ENCODE peak calls at places on chromosome 16, in five cellular contexts. D, X, Q, H and L are unnamed samples.
A peak's percentile ranks its signal among the peaks of the same experiment; 100 is the strongest.

GRCh38 chr16:70695351-70696070 is 9.7 kb upstream of the MTSS2 start:
- DNase-seq in D (no peak), X (peak; percentile 77), Q (peak; percentile 36), H (no peak), L (peak; percentile 39)

GRCh38 chr16:82630688-82631087 is 3.9 kb downstream of the CDH13 start:
- DNase-seq in D (no peak), X (no peak), Q (peak; percentile 56), H (no peak), L (no peak)

GRCh38 chr16:54545890-54546476 is 259.4 kb upstream of the IRX3 start:
- DNase-seq in D (no peak), X (no peak), Q (no peak), H (no peak), L (no peak)

GRCh38 chr16:9755076-9755475 is 427.2 kb downstream of the GRIN2A start:
- DNase-seq in D (no peak), X (peak; percentile 75), Q (no peak), H (no peak), L (peak; percentile 72)

GRCh38 chr16:1677339-1677738 is 740 bp upstream of the JPT2 start:
- DNase-seq in D (no peak), X (no peak), Q (no peak), H (no peak), L (no peak)

GRCh38 chr16:12614662-12615278 is 188.9 kb downstream of the CPPED1 start:
- DNase-seq in D (no peak), X (no peak), Q (no peak), H (no peak), L (no peak)

GRCh38 chr16:77971306-77972131 is 50.8 kb upstream of the CLEC3A start:
- DNase-seq in D (peak; percentile 82), X (peak; percentile 86), Q (peak; percentile 78), H (peak; percentile 91), L (peak; percentile 61)

GRCh38 chr16:89383095-89384003 is 107.0 kb downstream of the ANKRD11 start:
- DNase-seq in D (no peak), X (peak; percentile 88), Q (peak; percentile 69), H (peak; percentile 70), L (peak; percentile 66)

GRCh38 chr16:81521141-81521626 is 76.6 kb downstream of the CMIP start:
- DNase-seq in D (no peak), X (peak; percentile 49), Q (no peak), H (no peak), L (no peak)

GRCh38 chr16:23587726-23588125 is 8.4 kb downstream of the NDUFAB1 start:
- DNase-seq in D (no peak), X (peak; percentile 26), Q (peak; percentile 15), H (no peak), L (no peak)

GRCh38 chr16:67399218-67399733 is 6.0 kb upstream of the TPPP3 start:
- DNase-seq in D (peak; percentile 49), X (peak; percentile 69), Q (peak; percentile 50), H (peak; percentile 84), L (no peak)

GRCh38 chr16:12458591-12459400 is 344.9 kb downstream of the CPPED1 start:
- DNase-seq in D (no peak), X (no peak), Q (no peak), H (no peak), L (peak; percentile 20)

GRCh38 chr16:49474741-49475140 is 101.1 kb downstream of the C16orf78 start:
- DNase-seq in D (no peak), X (no peak), Q (no peak), H (no peak), L (no peak)
- H2BK5ac ChIP-seq in D (peak overlapping the region; percentile 60), X (no peak overlapping the region), Q (no peak overlapping the region), H (no peak overlapping the region), L (no peak overlapping the region)

GRCh38 chr16:61611847-61612491 is 424.3 kb downstream of the CDH8 start:
- DNase-seq in D (no peak), X (no peak), Q (no peak), H (no peak), L (no peak)
- H3K23ac ChIP-seq in D (no peak overlapping the region), X (no peak overlapping the region), Q (no peak overlapping the region), H (no peak overlapping the region), L (no peak overlapping the region)

GRCh38 chr16:73066321-73066926 is 18.5 kb upstream of the ZFHX3 start:
- DNase-seq in D (no peak), X (no peak), Q (no peak), H (no peak), L (no peak)

GRCh38 chr16:73065617-73066313 is 17.8 kb upstream of the ZFHX3 start:
- DNase-seq in D (no peak), X (peak; percentile 60), Q (peak; percentile 34), H (peak; percentile 48), L (no peak)

GRCh38 chr16:73067671-73068545 is 20.0 kb upstream of the ZFHX3 start:
- DNase-seq in D (no peak), X (no peak), Q (no peak), H (no peak), L (no peak)

GRCh38 chr16:73068546-73069401 is 20.8 kb upstream of the ZFHX3 start:
- DNase-seq in D (no peak), X (no peak), Q (peak; percentile 97), H (no peak), L (peak; percentile 52)

DNA sequence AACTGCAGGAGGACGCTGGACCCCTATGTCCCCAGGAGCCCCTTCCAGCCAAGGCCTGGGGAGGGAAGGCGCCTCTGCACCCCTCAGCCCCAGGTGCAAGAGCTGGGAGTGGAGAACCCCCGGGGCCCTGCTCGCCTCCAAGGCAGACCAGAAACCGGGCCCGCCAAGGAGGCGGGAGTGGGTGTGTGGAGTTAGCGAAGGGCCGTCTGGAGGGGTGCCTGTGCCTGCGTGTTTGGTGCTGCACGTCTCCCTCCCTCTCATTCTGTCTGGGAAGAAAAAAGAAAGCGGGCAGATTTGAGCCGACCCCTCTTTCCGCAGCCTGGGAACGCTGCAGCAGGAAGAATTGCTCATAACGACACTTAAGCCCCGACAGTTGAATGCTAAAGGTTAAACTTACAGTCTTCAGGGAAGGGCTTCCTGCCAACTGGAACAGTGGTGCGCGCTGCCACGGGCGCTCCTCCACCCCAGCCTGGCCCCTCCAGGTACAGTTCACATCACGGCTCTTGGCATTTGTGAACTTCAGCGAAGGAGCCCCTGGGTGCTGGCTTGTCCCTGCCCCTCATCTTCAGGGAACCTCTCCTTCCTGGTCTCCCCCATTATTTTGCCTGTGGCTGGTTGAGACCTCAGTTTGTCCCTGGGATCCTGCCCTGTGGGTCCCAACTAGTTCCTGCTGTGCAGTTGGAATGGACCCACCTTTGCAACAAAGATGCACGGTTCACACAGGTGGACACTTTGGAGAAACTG is 19.2 kb upstream of the ZFHX3 start:
- DNase-seq in D (no peak), X (no peak), Q (peak; percentile 82), H (no peak), L (no peak)
- H2BK5ac ChIP-seq in D (no peak overlapping the region), X (no peak overlapping the region), Q (no peak overlapping the region), H (no peak overlapping the region), L (no peak overlapping the region)

DNA sequence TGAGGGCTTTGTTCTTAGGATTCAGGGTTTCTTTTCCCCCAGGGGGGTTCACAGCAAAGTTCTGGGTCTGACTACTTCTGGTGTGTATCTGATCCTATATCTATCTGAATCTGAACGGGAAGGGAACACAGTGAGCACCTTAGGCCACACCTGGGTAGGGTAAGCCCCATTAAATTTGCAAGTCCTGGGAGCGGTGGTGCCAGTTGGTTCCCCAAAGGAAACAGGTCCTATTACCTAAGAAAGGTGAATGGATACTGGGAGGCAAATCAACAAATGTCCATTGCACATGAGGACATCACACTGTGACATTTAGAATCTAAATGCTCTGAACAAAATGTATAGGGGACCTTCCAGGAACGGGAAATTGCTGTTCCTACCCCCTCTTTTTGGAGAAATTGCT is 54.6 kb downstream of the BMERB1 start:
- DNase-seq in D (no peak), X (no peak), Q (no peak), H (no peak), L (no peak)
- H3K23ac ChIP-seq in D (no peak overlapping the region), X (no peak overlapping the region), Q (no peak overlapping the region), H (no peak overlapping the region), L (no peak overlapping the region)

GRCh38 chr16:56989988-56990387 is 631 bp downstream of the NLRC5 start:
- DNase-seq in D (no peak), X (no peak), Q (no peak), H (no peak), L (no peak)
- H2BK5ac ChIP-seq in D (no peak overlapping the region), X (no peak overlapping the region), Q (no peak overlapping the region), H (no peak overlapping the region), L (no peak overlapping the region)

DNA sequence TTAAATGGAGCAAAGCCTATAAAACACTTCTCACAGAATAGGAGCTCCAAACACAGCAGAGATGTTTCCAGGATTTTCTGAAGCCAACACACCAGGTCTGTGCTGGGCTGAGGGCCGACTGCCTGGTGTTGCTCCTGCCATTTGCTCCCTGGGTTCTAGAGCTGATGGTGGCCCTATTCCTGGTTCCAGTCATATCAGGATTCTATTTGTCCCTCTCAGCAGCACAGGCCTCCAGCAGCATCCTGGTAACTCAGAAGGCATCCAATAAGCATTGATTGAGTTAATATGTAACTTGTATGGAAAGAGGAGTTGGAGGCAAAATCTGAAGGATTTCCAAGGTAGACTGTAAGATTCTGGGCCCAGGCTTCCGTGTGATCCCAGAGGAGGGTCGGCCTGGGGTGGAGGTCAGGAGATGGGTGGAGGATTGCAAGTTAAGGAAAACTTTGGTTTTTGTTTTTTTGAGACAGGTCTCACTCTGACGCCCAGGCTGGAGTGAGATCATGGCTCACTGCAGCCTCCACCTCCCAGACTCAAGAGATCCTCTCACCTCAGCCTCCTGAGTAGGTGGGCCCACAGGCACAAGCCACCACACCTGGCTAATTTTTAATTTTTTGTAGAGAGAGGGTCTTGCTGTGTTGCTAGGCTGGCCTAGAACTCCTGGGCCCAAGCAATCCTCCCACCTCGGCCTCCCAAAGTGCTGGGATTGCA is 5.7 kb downstream of the NUPR1 start:
- DNase-seq in D (no peak), X (no peak), Q (no peak), H (no peak), L (no peak)
- H3K23ac ChIP-seq in D (no peak overlapping the region), X (no peak overlapping the region), Q (no peak overlapping the region), H (no peak overlapping the region), L (no peak overlapping the region)

GRCh38 chr16:4699030-4699556 is 5.7 kb downstream of the NUDT16L1 start:
- DNase-seq in D (no peak), X (no peak), Q (no peak), H (no peak), L (no peak)

GRCh38 chr16:4702466-4702808 is 9.1 kb downstream of the NUDT16L1 start:
- DNase-seq in D (no peak), X (no peak), Q (no peak), H (no peak), L (no peak)

GRCh38 chr16:4701791-4702465 is 8.6 kb downstream of the NUDT16L1 start:
- DNase-seq in D (no peak), X (no peak), Q (no peak), H (no peak), L (no peak)

GRCh38 chr16:4700997-4701743 is 7.8 kb downstream of the NUDT16L1 start:
- DNase-seq in D (no peak), X (no peak), Q (no peak), H (no peak), L (no peak)

DNA sequence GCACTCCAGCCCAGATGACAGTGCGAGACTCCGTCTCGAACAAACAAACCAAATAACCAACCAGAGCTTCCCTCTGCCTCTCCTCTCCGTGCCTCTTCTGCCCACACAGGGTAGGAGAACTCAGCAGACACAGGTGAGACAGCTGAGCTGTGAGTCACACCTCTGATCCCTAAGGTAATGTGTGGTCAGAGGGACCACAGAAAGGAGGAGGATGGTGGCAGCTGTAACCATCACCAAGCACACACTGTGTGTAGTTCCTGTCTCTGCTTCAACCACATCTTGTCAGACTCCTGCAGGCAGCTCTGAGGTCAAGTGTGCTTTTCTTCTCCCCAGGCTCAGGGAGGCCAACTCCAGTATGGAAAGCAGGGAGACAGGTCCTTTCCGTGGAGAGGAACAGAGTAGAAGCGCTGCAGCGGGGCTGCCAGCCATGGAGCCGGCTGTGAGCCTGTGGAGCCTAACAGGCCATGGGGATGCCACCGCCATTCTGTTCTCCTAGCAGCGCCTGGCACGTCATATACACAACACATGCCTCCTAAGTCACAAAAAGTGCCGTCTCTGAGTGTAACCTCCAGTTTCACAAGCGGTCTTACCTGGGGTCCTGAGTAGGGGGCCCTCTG is 7.1 kb downstream of the NUDT16L1 start:
- DNase-seq in D (no peak), X (no peak), Q (no peak), H (no peak), L (no peak)
- H2BK5ac ChIP-seq in D (no peak overlapping the region), X (no peak overlapping the region), Q (no peak overlapping the region), H (no peak overlapping the region), L (no peak overlapping the region)